ENCODE peak calls at places on chromosomes 2 and 18, in nine cellular contexts. S, Y, T, G, I, D, R, Z and J are unnamed samples.

GRCh38 chr2:119196301-119197124 is 27.1 kb upstream of the STEAP3 start:
- DNase-seq in S (peak; percentile 47), Y (no peak), T (no peak), G (peak; percentile 46), I (no peak), D (no peak), R (no peak), Z (peak; percentile 53), J (no peak)

GRCh38 chr2:59900728-59901452 is 652.6 kb downstream of the BCL11A start:
- DNase-seq in S (no peak), Y (no peak), T (no peak), G (no peak), I (no peak), D (no peak), R (no peak), Z (no peak), J (no peak)

GRCh38 chr2:41026613-41027012 is 574.7 kb upstream of the SLC8A1 start:
- DNase-seq in S (no peak), Y (no peak), T (no peak), G (no peak), I (no peak), D (no peak), R (no peak), Z (no peak), J (no peak)

GRCh38 chr18:6728809-6729246 is 688 bp upstream of the ARHGAP28 start:
- DNase-seq in S (no peak), Y (no peak), T (no peak), G (no peak), I (no peak), D (no peak), R (no peak), Z (no peak), J (no peak)

GRCh38 chr2:222862068-222862914 is 1.5 kb downstream of the ACSL3 start:
- DNase-seq in S (peak; percentile 56), Y (no peak), T (peak; percentile 25), G (no peak), I (no peak), D (no peak), R (peak; percentile 7), Z (no peak), J (no peak)

GRCh38 chr2:108324531-108325256 is 36.0 kb downstream of the SULT1C2 start:
- DNase-seq in S (peak; percentile 80), Y (no peak), T (no peak), G (peak; percentile 17), I (no peak), D (no peak), R (no peak), Z (no peak), J (no peak)

GRCh38 chr2:201139836-201140599 is 24.1 kb downstream of the CFLAR start:
- DNase-seq in S (no peak), Y (no peak), T (no peak), G (no peak), I (no peak), D (no peak), R (no peak), Z (peak; percentile 61), J (no peak)

GRCh38 chr18:69261436-69261835 is 139.3 kb upstream of the DOK6 start:
- DNase-seq in S (no peak), Y (no peak), T (no peak), G (no peak), I (no peak), D (no peak), R (no peak), Z (no peak), J (no peak)

GRCh38 chr2:223460774-223461211 is 141.4 kb downstream of the SCG2 start:
- DNase-seq in S (peak; percentile 84), Y (no peak), T (no peak), G (peak; percentile 59), I (no peak), D (no peak), R (no peak), Z (no peak), J (no peak)

GRCh38 chr2:39893616-39894015 is 114.6 kb upstream of the THUMPD2 start:
- DNase-seq in S (no peak), Y (no peak), T (no peak), G (no peak), I (no peak), D (no peak), R (no peak), Z (no peak), J (no peak)

GRCh38 chr2:171741189-171741588 is 53.9 kb downstream of the DYNC1I2 start:
- DNase-seq in S (peak; percentile 40), Y (no peak), T (no peak), G (no peak), I (no peak), D (no peak), R (no peak), Z (no peak), J (no peak)

GRCh38 chr2:201458381-201458780 is 6.8 kb downstream of the STRADB start:
- DNase-seq in S (no peak), Y (no peak), T (no peak), G (no peak), I (no peak), D (no peak), R (no peak), Z (no peak), J (no peak)

GRCh38 chr2:11155326-11156059 is at the start of gene SLC66A3:
- DNase-seq in S (peak; percentile 80), Y (no peak), T (no peak), G (no peak), I (no peak), D (no peak), R (no peak), Z (no peak), J (peak; percentile 78)

GRCh38 chr2:55056024-55056521 is 5.8 kb upstream of the RTN4 start:
- DNase-seq in S (peak; percentile 87), Y (no peak), T (no peak), G (no peak), I (no peak), D (no peak), R (no peak), Z (no peak), J (no peak)

GRCh38 chr2:50953021-50953420 is 78.9 kb downstream of the NRXN1 start:
- DNase-seq in S (peak; percentile 95), Y (no peak), T (no peak), G (peak; percentile 83), I (no peak), D (no peak), R (peak; percentile 2), Z (no peak), J (no peak)

GRCh38 chr2:45987856-45988255 is 309.4 kb upstream of the EPAS1 start:
- DNase-seq in S (no peak), Y (no peak), T (no peak), G (no peak), I (no peak), D (no peak), R (no peak), Z (no peak), J (no peak)

GRCh38 chr2:121608367-121608766 is 40.9 kb downstream of the CLASP1 start:
- DNase-seq in S (peak; percentile 55), Y (no peak), T (no peak), G (no peak), I (no peak), D (no peak), R (no peak), Z (no peak), J (no peak)

GRCh38 chr2:185456517-185456916 is 282.1 kb upstream of the FSIP2 start:
- DNase-seq in S (peak; percentile 37), Y (no peak), T (no peak), G (peak; percentile 30), I (no peak), D (no peak), R (no peak), Z (no peak), J (no peak)

GRCh38 chr2:216181953-216182352 is 72.8 kb downstream of the XRCC5 start:
- DNase-seq in S (no peak), Y (no peak), T (no peak), G (no peak), I (no peak), D (no peak), R (no peak), Z (no peak), J (no peak)

GRCh38 chr18:46894124-46894523 is 23.2 kb downstream of the PIAS2 start:
- DNase-seq in S (no peak), Y (no peak), T (no peak), G (no peak), I (no peak), D (no peak), R (no peak), Z (no peak), J (peak; percentile 40)
- TF ChIP-seq CTCF in S (no peak), Y (no peak), T (no peak), G (no peak), I (no peak), D (no peak), R (no peak), Z (no peak), J (no peak)

DNA sequence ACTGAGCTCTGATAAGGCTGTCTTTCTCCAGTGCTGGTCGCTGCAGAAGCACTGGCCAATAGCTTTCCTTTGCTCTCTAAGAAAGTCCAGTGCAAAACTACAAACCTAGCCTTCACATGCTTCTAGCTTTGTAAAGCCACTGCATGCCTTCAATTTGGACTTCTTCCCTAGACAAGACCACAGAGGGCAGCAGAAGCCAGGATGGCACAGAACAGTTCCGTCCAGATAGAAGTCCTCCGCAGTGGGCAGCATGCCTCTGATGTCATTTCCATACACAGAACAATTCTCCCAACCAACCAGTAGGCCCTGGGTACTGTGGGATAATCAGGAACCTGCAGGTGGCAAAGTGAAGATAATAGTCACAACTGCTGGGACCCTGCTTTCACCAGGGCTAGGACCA is 3.3 kb downstream of the ST6GAL2 start:
- DNase-seq in S (peak; percentile 12), Y (no peak), T (no peak), G (no peak), I (no peak), D (no peak), R (no peak), Z (no peak), J (no peak)
- TF ChIP-seq CTCF in S (no peak), Y (no peak), T (no peak), G (no peak), I (no peak), D (peak; percentile 14), R (no peak), Z (peak; percentile 27), J (no peak)

DNA sequence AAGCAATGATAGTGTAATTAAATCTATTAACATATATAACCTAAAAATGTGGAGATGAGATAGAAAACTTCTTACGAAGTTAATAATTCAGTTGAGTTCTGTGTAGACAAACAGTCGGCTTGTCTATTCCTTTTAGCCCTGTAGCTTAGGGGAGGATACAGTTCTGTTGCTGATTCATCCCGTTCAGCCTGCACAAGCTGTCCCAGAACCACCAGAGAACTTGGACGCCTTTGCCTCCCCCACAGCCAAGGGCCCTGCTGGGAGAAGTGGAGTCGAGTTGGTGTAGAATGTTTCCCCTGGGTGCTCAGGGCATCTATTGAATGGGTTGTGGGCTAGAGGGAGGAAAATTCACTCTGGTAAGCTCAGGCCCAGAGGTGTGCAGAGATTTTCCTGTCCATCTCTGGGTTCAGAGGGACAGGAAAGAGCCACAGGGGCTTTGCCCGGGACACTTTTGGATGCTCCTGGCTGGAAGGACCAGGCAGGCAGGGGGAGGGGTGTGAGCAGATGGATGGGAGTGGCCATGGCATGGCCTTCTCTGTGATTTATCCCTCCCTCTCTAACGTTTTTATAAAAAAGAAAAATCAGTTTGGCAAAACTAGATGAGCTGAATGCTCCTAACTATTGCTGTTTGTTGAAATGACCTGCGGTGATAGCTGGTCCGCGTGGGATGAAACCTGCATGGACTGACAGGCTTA is 42.8 kb upstream of the GALR1 start:
- DNase-seq in S (peak; percentile 87), Y (no peak), T (no peak), G (no peak), I (no peak), D (peak; percentile 62), R (no peak), Z (no peak), J (no peak)
- TF ChIP-seq CTCF in S (no peak), Y (no peak), T (no peak), G (no peak), I (no peak), D (no peak), R (no peak), Z (no peak), J (no peak)

GRCh38 chr2:168312036-168312822 is 64.8 kb upstream of the STK39 start:
- DNase-seq in S (no peak), Y (no peak), T (no peak), G (no peak), I (no peak), D (no peak), R (no peak), Z (no peak), J (no peak)
- TF ChIP-seq CTCF in S (no peak), Y (no peak), T (no peak), G (no peak), I (no peak), D (no peak), R (no peak), Z (no peak), J (no peak)